ENCODE peak calls at places on chromosome 22, in ten cellular contexts. One of them, this sample, is unnamed.

GRCh38 chr22:30822216-30823014 is 127.7 kb downstream of the OSBP2 start:
- DNase-seq in left ventricle myocardium inferior: no peak
- DNase-seq in NCI-H1105: no peak
- DNase-seq in EL: no peak
- DNase-seq in bronchial epithelial cell: no peak
- DNase-seq in T-helper 1 cell: no peak
- DNase-seq in ELR: peak
- DNase-seq in H54: no peak
- DNase-seq in RWPE2: no peak
- DNase-seq in GM13977: no peak
- DNase-seq in this sample: no peak

GRCh38 chr22:26446808-26447515 is 17.9 kb downstream of the ASPHD2 start:
- DNase-seq in left ventricle myocardium inferior: no peak
- DNase-seq in NCI-H1105: no peak
- DNase-seq in EL: no peak
- DNase-seq in bronchial epithelial cell: no peak
- DNase-seq in T-helper 1 cell: no peak
- DNase-seq in ELR: no peak
- DNase-seq in H54: no peak
- DNase-seq in RWPE2: no peak
- DNase-seq in GM13977: no peak
- DNase-seq in this sample: no peak

GRCh38 chr22:26448941-26449340 is 19.9 kb downstream of the ASPHD2 start:
- DNase-seq in left ventricle myocardium inferior: no peak
- DNase-seq in NCI-H1105: no peak
- DNase-seq in EL: no peak
- DNase-seq in bronchial epithelial cell: no peak
- DNase-seq in T-helper 1 cell: no peak
- DNase-seq in ELR: no peak
- DNase-seq in H54: no peak
- DNase-seq in RWPE2: no peak
- DNase-seq in GM13977: no peak
- DNase-seq in this sample: no peak

GRCh38 chr22:24289781-24290181 is 19.1 kb downstream of the SPECC1L start:
- DNase-seq in left ventricle myocardium inferior: no peak
- DNase-seq in NCI-H1105: no peak
- DNase-seq in EL: peak
- DNase-seq in bronchial epithelial cell: no peak
- DNase-seq in T-helper 1 cell: no peak
- DNase-seq in ELR: peak
- DNase-seq in H54: no peak
- DNase-seq in RWPE2: no peak
- DNase-seq in GM13977: no peak
- DNase-seq in this sample: no peak

GRCh38 chr22:31212783-31213626 is 907 bp downstream of the LIMK2 start:
- DNase-seq in left ventricle myocardium inferior: no peak
- DNase-seq in NCI-H1105: no peak
- DNase-seq in EL: peak
- DNase-seq in bronchial epithelial cell: no peak
- DNase-seq in T-helper 1 cell: no peak
- DNase-seq in ELR: no peak
- DNase-seq in H54: no peak
- DNase-seq in RWPE2: no peak
- DNase-seq in GM13977: peak
- DNase-seq in this sample: no peak

GRCh38 chr22:39938509-39938908 is 21.7 kb upstream of the TMA7B start:
- DNase-seq in left ventricle myocardium inferior: no peak
- DNase-seq in NCI-H1105: no peak
- DNase-seq in EL: no peak
- DNase-seq in bronchial epithelial cell: no peak
- DNase-seq in T-helper 1 cell: no peak
- DNase-seq in ELR: no peak
- DNase-seq in H54: no peak
- DNase-seq in RWPE2: no peak
- DNase-seq in GM13977: no peak
- DNase-seq in this sample: no peak

GRCh38 chr22:42299586-42300285 is 29.3 kb upstream of the TCF20 start:
- DNase-seq in left ventricle myocardium inferior: peak
- DNase-seq in NCI-H1105: no peak
- DNase-seq in EL: no peak
- DNase-seq in bronchial epithelial cell: no peak
- DNase-seq in T-helper 1 cell: peak
- DNase-seq in ELR: no peak
- DNase-seq in H54: no peak
- DNase-seq in RWPE2: no peak
- DNase-seq in GM13977: peak
- DNase-seq in this sample: no peak

GRCh38 chr22:28128827-28129226 is 209.8 kb upstream of the PITPNB start:
- DNase-seq in left ventricle myocardium inferior: no peak
- DNase-seq in NCI-H1105: no peak
- DNase-seq in EL: no peak
- DNase-seq in bronchial epithelial cell: no peak
- DNase-seq in T-helper 1 cell: no peak
- DNase-seq in ELR: no peak
- DNase-seq in H54: no peak
- DNase-seq in RWPE2: no peak
- DNase-seq in GM13977: no peak
- DNase-seq in this sample: no peak

GRCh38 chr22:41177040-41177625 is 28.0 kb upstream of the L3MBTL2 start:
- DNase-seq in left ventricle myocardium inferior: no peak
- DNase-seq in NCI-H1105: no peak
- DNase-seq in EL: no peak
- DNase-seq in bronchial epithelial cell: no peak
- DNase-seq in T-helper 1 cell: no peak
- DNase-seq in ELR: no peak
- DNase-seq in H54: no peak
- DNase-seq in RWPE2: no peak
- DNase-seq in GM13977: no peak
- DNase-seq in this sample: no peak

GRCh38 chr22:29799217-29799680 is 32.1 kb downstream of the UQCR10 start:
- DNase-seq in left ventricle myocardium inferior: peak
- DNase-seq in NCI-H1105: no peak
- DNase-seq in EL: peak
- DNase-seq in bronchial epithelial cell: peak
- DNase-seq in T-helper 1 cell: no peak
- DNase-seq in ELR: peak
- DNase-seq in H54: peak
- DNase-seq in RWPE2: peak
- DNase-seq in GM13977: no peak
- DNase-seq in this sample: peak

GRCh38 chr22:36940676-36941075 is 27.2 kb downstream of the CSF2RB start:
- DNase-seq in left ventricle myocardium inferior: no peak
- DNase-seq in NCI-H1105: no peak
- DNase-seq in EL: no peak
- DNase-seq in bronchial epithelial cell: no peak
- DNase-seq in T-helper 1 cell: no peak
- DNase-seq in ELR: no peak
- DNase-seq in H54: no peak
- DNase-seq in RWPE2: no peak
- DNase-seq in GM13977: peak
- DNase-seq in this sample: no peak

GRCh38 chr22:19344420-19344819 is 52.9 kb upstream of the CLTCL1 start:
- DNase-seq in left ventricle myocardium inferior: no peak
- DNase-seq in NCI-H1105: no peak
- DNase-seq in EL: no peak
- DNase-seq in bronchial epithelial cell: no peak
- DNase-seq in T-helper 1 cell: no peak
- DNase-seq in ELR: no peak
- DNase-seq in H54: no peak
- DNase-seq in RWPE2: no peak
- DNase-seq in GM13977: no peak
- DNase-seq in this sample: no peak

GRCh38 chr22:36461665-36462474 is 19.6 kb downstream of the TXN2 start:
- DNase-seq in left ventricle myocardium inferior: peak
- DNase-seq in NCI-H1105: no peak
- DNase-seq in EL: peak
- DNase-seq in bronchial epithelial cell: peak
- DNase-seq in T-helper 1 cell: no peak
- DNase-seq in ELR: peak
- DNase-seq in H54: peak
- DNase-seq in RWPE2: peak
- DNase-seq in GM13977: no peak
- DNase-seq in this sample: no peak

GRCh38 chr22:17087176-17088131 is 2.7 kb downstream of the IL17RA start:
- DNase-seq in left ventricle myocardium inferior: no peak
- DNase-seq in NCI-H1105: no peak
- DNase-seq in EL: peak
- DNase-seq in bronchial epithelial cell: no peak
- DNase-seq in T-helper 1 cell: peak
- DNase-seq in ELR: peak
- DNase-seq in H54: no peak
- DNase-seq in RWPE2: peak
- DNase-seq in GM13977: peak
- DNase-seq in this sample: no peak

This sample was measured in HCT116.